ENCODE peak calls at places on chromosome 4, in ten cellular contexts. M is bronchial epithelial cell; O is CMK; K is NCI-H460; N is AG20443; V is T-helper 1 cell; D is head of caudate nucleus; H is stimulated activated CD8-positive, alpha-beta memory T cell treated with anti-CD3 and anti-CD28 coated beads, Interleukin-7, amount 100 ng/mL, for 1 hour; Y is EH; F is activated T-helper 2 cell treated with anti-CD3 and anti-CD28 coated beads, Interferon-gamma antibody, Interleukin-2, Interleukin-4, amounts not matched to agents 10 μg/mL and 5 μg/mL and 100 μg/mL, durations not matched to agents 14 hours and 24 hours and 36 hours. J is an unnamed sample.

GRCh38 chr4:173802714-173803022 is 272.6 kb upstream of the HAND2 start:
- DNase-seq in M (no peak), N (no peak), H (no peak), D (no peak), K (no peak), O (no peak), Y (no peak), F (no peak), V (no peak), J (no peak)

GRCh38 chr4:38860788-38861424 is 4.3 kb upstream of the TLR6 start:
- DNase-seq in Y (peak), K (no peak), N (peak), O (peak), D (no peak), H (peak), V (peak), F (peak), M (peak), J (peak)

GRCh38 chr4:134216436-134216835 is 14.8 kb upstream of the PABPC4L start:
- DNase-seq in Y (peak), N (no peak), H (no peak), V (no peak), D (no peak), M (no peak), K (no peak), F (no peak), O (no peak), J (no peak)

GRCh38 chr4:150572704-150573504 is 9.0 kb upstream of the MAB21L2 start:
- DNase-seq in M (no peak), K (no peak), Y (no peak), V (no peak), D (no peak), H (no peak), O (no peak), N (no peak), F (no peak), J (no peak)

GRCh38 chr4:121064482-121064881 is 7.9 kb downstream of the NDNF start:
- DNase-seq in V (no peak), M (no peak), F (no peak), H (no peak), O (no peak), Y (no peak), N (no peak), K (no peak), D (no peak), J (no peak)

GRCh38 chr4:113145519-113146291 is 96.3 kb downstream of the ANK2 start:
- DNase-seq in N (no peak), D (no peak), Y (no peak), V (no peak), O (no peak), K (no peak), H (no peak), M (no peak), F (no peak), J (no peak)

GRCh38 chr4:40227284-40227683 is 30.5 kb downstream of the RHOH start:
- DNase-seq in K (no peak), M (no peak), Y (no peak), O (no peak), V (no peak), D (no peak), H (no peak), F (peak), N (no peak), J (no peak)

GRCh38 chr4:747546-748170 is 42.0 kb downstream of the PCGF3 start:
- DNase-seq in K (no peak), D (no peak), F (no peak), H (no peak), Y (no peak), M (no peak), V (no peak), N (no peak), O (no peak), J (no peak)

GRCh38 chr4:57220734-57221133 is 110.5 kb upstream of the IGFBP7 start:
- DNase-seq in K (no peak), D (no peak), N (no peak), H (no peak), Y (no peak), F (no peak), O (no peak), V (no peak), M (no peak), J (no peak)

GRCh38 chr4:62909238-62909637 is 1500.0 kb downstream of the TECRL start:
- DNase-seq in M (no peak), H (no peak), F (no peak), K (no peak), D (no peak), O (no peak), Y (no peak), V (no peak), N (no peak), J (no peak)

GRCh38 chr4:146338512-146338911 is 124.2 kb downstream of the REELD1 start:
- DNase-seq in V (no peak), M (no peak), N (no peak), K (no peak), Y (peak), O (no peak), H (no peak), D (no peak), F (no peak), J (peak)

GRCh38 chr4:42123071-42123644 is 29.3 kb downstream of the BEND4 start:
- DNase-seq in K (no peak), N (no peak), M (no peak), V (no peak), F (no peak), H (no peak), Y (no peak), O (no peak), D (no peak), J (no peak)